ENCODE peak calls at places on chromosome 14, in seven cellular contexts. Z, O, H, U, D, N and E are unnamed samples.

GRCh38 chr14:21203470-21204166 is 47.8 kb upstream of the OR5AU1 start:
- DNase-seq in Z (no peak), O (no peak), H (no peak), U (no peak), D (no peak), N (no peak), E (no peak)

GRCh38 chr14:66281036-66281776 is 205.0 kb upstream of the CCDC196 start:
- DNase-seq in Z (no peak), O (no peak), H (peak), U (no peak), D (no peak), N (no peak), E (peak)

GRCh38 chr14:65170318-65170717 is 68.0 kb upstream of the MAX start:
- DNase-seq in Z (no peak), O (no peak), H (no peak), U (no peak), D (no peak), N (no peak), E (no peak)

GRCh38 chr14:21070083-21070609 is at the start of gene ARHGEF40:
- DNase-seq in Z (no peak), O (no peak), H (no peak), U (peak), D (no peak), N (no peak), E (no peak)

GRCh38 chr14:101383737-101384338 is 177.5 kb upstream of the DIO3 start:
- DNase-seq in Z (no peak), O (no peak), H (no peak), U (no peak), D (no peak), N (no peak), E (no peak)

GRCh38 chr14:20415723-20416622 is 2.7 kb upstream of the TEP1 start:
- DNase-seq in Z (no peak), O (no peak), H (no peak), U (no peak), D (no peak), N (no peak), E (no peak)

GRCh38 chr14:105776924-105777323 is 250.5 kb downstream of the TMEM121 start:
- DNase-seq in Z (no peak), O (no peak), H (no peak), U (no peak), D (no peak), N (no peak), E (no peak)

GRCh38 chr14:67486890-67487289 is 1.6 kb downstream of the TMEM229B start:
- DNase-seq in Z (no peak), O (no peak), H (no peak), U (no peak), D (no peak), N (no peak), E (no peak)

GRCh38 chr14:28983279-28983678 is 216.7 kb downstream of the FOXG1 start:
- DNase-seq in Z (no peak), O (no peak), H (no peak), U (no peak), D (no peak), N (no peak), E (no peak)

GRCh38 chr14:96424104-96424989 is 32.4 kb downstream of the AK7 start:
- DNase-seq in Z (peak), O (peak), H (no peak), U (peak), D (peak), N (no peak), E (no peak)

GRCh38 chr14:77980475-77981321 is 180.8 kb downstream of the ADCK1 start:
- DNase-seq in Z (no peak), O (no peak), H (no peak), U (no peak), D (peak), N (no peak), E (no peak)

GRCh38 chr14:106802413-106803364 is 1276.3 kb downstream of the TMEM121 start:
- DNase-seq in Z (no peak), O (no peak), H (no peak), U (no peak), D (no peak), N (no peak), E (no peak)

GRCh38 chr14:44271006-44271405 is 236.1 kb downstream of the FSCB start:
- DNase-seq in Z (no peak), O (no peak), H (no peak), U (no peak), D (no peak), N (no peak), E (no peak)
- H3K4me3 ChIP-seq in Z (no peak), O (no peak), H (no peak), U (no peak), D (no peak), N (no peak), E (no peak)

GRCh38 chr14:39038542-39038941 is 64.5 kb downstream of the SEC23A start:
- DNase-seq in Z (no peak), O (no peak), H (no peak), U (no peak), D (no peak), N (no peak), E (no peak)

GRCh38 chr14:39033371-39033770 is 69.7 kb downstream of the SEC23A start:
- DNase-seq in Z (no peak), O (no peak), H (no peak), U (no peak), D (no peak), N (no peak), E (no peak)

GRCh38 chr14:39036760-39037159 is 66.3 kb downstream of the SEC23A start:
- DNase-seq in Z (no peak), O (no peak), H (no peak), U (no peak), D (no peak), N (no peak), E (no peak)

GRCh38 chr14:39035336-39035735 is 67.7 kb downstream of the SEC23A start:
- DNase-seq in Z (no peak), O (no peak), H (no peak), U (no peak), D (no peak), N (no peak), E (no peak)

GRCh38 chr14:39034481-39035296 is 68.3 kb downstream of the SEC23A start:
- DNase-seq in Z (no peak), O (no peak), H (no peak), U (no peak), D (no peak), N (no peak), E (no peak)
- TF ChIP-seq CTCF in Z (no peak), O (peak), H (no peak), U (peak), D (no peak), N (peak), E (no peak)

DNA sequence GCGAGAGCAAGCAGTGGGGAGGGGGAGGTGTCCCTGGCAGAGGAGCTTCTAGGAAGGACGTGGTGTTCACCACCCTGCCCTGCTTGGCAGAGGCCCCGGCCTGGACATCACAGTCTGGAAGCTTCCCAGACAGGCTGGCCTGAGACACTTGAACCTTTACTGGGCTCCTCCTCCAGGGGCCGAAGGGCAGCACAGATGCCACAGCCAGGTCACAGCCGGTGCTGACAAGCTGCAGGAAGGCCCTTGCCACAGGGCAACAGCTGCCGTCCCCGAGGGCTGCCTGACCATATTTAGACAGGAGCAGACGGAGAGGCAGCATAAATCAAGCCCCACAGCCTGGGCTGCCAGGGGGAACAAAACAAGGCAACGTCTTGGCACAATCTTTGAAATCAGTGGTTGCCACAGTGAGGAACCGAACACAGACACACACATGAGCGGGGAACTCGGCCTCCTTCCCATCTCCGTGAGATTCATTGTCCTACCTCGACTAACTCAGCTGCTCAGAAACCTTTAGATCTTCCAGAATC is 28.4 kb downstream of the PRIMA1 start:
- DNase-seq in Z (no peak), O (no peak), H (peak), U (peak), D (no peak), N (no peak), E (peak)
- H3K4me3 ChIP-seq in Z (no peak), O (no peak), H (peak), U (no peak), D (no peak), N (no peak), E (no peak)

DNA sequence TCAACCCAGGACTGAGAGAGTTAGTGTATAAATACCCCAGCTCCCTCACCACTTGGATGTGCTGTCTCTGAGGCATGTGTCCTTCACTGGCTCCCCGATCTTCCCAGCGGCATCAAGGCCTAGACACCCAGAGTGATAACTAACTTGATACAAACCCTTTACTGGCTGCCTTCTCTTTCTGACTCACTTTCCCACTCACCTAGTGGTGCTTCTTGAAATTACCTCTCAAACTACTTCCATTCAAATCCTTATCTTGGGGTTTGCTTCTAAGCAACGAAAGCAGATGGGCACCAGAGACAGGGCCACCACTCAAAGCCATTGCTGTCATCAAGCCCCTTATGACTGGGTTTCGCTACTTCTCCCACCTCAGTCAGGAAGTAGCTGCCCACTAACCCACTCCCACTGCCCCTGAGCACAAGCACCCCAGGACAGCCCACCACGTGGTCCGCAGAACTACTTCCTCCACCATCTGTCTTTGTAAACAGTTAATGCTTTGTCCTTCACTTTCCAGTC is 17.2 kb downstream of the ZFP36L1 start:
- DNase-seq in Z (no peak), O (no peak), H (no peak), U (no peak), D (no peak), N (no peak), E (peak)
- TF ChIP-seq CTCF in Z (no peak), O (no peak), H (no peak), U (no peak), D (peak), N (peak), E (no peak)

DNA sequence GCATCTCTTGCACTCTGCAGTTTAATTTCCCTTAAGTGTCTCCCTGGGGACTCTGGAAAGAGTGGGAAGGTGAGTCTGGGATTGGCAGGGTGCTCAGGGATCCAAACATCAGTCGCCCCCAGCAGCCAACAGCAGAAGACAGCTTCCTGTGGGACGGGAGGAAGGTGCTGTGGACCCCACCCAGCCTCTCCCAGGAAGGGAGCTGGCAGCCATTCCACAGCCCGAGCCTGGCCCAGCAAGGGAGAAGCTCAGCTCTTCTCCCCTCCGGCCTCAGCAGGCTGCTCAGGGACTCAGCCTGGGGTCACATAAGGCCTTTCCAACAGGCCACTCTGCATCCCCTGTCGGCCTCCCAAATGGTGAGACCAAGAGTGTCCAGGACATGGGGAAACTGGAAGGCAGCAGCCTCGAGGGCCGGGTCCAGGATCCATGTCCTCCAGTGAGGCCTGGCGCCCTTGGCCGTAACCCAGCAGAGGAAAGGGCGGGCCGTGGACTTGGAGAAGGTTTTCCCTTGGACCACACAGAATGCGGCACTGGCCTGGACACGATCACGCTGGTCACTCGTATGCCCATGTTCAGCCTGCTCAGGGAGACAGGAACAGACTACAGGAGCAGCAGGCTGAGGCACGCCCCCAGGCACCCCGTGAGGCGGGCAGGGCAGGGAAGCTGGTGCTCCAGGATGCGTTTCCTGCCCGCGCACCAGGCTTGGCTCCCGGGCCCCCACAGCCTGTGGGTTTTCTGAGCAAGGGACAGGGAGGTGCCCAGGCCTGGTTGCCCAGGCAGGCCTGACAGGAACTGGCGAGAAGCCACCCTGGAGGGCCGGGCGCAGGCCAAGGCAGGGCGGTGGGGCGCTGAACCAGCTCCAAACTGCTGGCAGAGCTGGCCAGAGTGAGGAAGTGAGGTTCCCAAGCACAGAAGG is 3.5 kb downstream of the XRCC3 start:
- DNase-seq in Z (no peak), O (no peak), H (no peak), U (no peak), D (no peak), N (no peak), E (peak)
- H3K4me3 ChIP-seq in Z (no peak), O (no peak), H (no peak), U (no peak), D (no peak), N (no peak), E (peak)